ENCODE peak calls at places on chromosome 12, in four cellular contexts. X is choroid plexus epithelial cell, U is fibroblast of mammary gland, K is right cardiac atrium. L is an unnamed sample.

GRCh38 chr12:131900397-131900796 is 6.0 kb downstream of the ULK1 start:
- DNase-seq in K (peak; percentile 36), U (no peak), X (no peak), L (no peak)

GRCh38 chr12:22046090-22046967 is at the start of gene CMAS:
- DNase-seq in K (peak; percentile 92), X (peak; percentile 70), U (peak; percentile 63), L (peak; percentile 16)

GRCh38 chr12:91523831-91524230 is 341.2 kb upstream of the DCN start:
- DNase-seq in U (no peak), K (no peak), X (no peak), L (no peak)

GRCh38 chr12:64691227-64691792 is 67.9 kb downstream of the GNS start:
- DNase-seq in U (no peak), K (no peak), X (no peak), L (no peak)

GRCh38 chr12:79441534-79441933 is 249.2 kb downstream of the PAWR start:
- DNase-seq in U (no peak), K (no peak), X (peak; percentile 56), L (no peak)

GRCh38 chr12:31005944-31006361 is 67.7 kb upstream of the DDX11 start:
- DNase-seq in U (peak; percentile 51), X (peak; percentile 13), K (no peak), L (peak; percentile 29)

GRCh38 chr12:54389139-54389508 is 4.6 kb upstream of the ZNF385A start:
- DNase-seq in K (no peak), X (no peak), U (no peak), L (no peak)

GRCh38 chr12:93048646-93049045 is 119.6 kb upstream of the EEA1 start:
- DNase-seq in U (no peak), K (no peak), X (no peak), L (no peak)

GRCh38 chr12:46522141-46522540 is 149.6 kb upstream of the SLC38A2 start:
- DNase-seq in K (no peak), U (peak; percentile 34), X (no peak), L (no peak)

GRCh38 chr12:53220857-53221202 is 11.2 kb downstream of the RARG start:
- DNase-seq in X (peak; percentile 97), K (peak; percentile 98), U (peak; percentile 89), L (peak; percentile 64)

GRCh38 chr12:71840226-71840847 is 778 bp downstream of the TBC1D15 start:
- DNase-seq in X (peak; percentile 77), U (peak; percentile 93), K (no peak), L (peak; percentile 22)

GRCh38 chr12:98238513-98238912 is 276.9 kb upstream of the TMPO start:
- DNase-seq in K (no peak), X (peak; percentile 5), U (peak; percentile 90), L (no peak)

GRCh38 chr12:70246580-70246979 is 3.3 kb downstream of the CNOT2 start:
- DNase-seq in U (peak; percentile 31), K (no peak), X (peak; percentile 50), L (no peak)

GRCh38 chr12:119181202-119181601 is 2.5 kb downstream of the HSPB8 start:
- DNase-seq in X (no peak), U (no peak), K (no peak), L (no peak)
- H3K4me3 ChIP-seq in X (peak overlapping the region; percentile 11), U (no peak overlapping the region), K (peak overlapping the region; percentile 56), L (peak overlapping the region; percentile 67)

DNA sequence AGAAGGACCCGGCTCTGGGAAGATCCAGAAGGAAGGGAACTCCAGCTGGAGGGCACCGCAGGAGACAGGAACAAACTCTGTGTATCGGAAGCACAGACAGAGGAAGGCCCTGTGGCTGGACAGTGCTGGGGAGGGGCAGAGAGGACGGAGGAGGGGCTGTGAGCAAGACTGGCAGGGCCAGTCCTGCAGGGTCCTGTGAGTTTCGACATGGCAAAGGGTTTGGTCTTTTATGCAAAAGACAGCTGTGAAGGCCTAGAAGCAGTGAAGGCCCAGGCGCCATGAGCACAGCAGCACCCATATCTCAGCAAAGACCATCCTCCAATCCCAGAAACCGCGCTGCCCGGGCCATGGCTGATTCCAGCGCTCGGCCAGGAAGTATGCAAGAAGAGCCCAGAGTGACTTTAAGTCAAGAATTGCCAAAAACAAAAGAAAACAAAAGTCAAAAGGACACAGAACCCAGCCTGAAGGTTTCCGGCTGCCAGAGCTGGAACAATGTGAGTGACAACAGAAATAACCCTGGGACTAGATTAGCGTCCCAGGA is 126.5 kb downstream of the NCOR2 start:
- DNase-seq in X (peak; percentile 33), U (no peak), K (peak; percentile 80), L (no peak)
- H3K4me3 ChIP-seq in X (no peak overlapping the region), U (no peak overlapping the region), K (no peak overlapping the region), L (no peak overlapping the region)

GRCh38 chr12:5267603-5268423 is 164.1 kb upstream of the NTF3 start:
- DNase-seq in K (no peak), U (no peak), X (no peak), L (no peak)
- H3K4me3 ChIP-seq in K (no peak overlapping the region), U (no peak overlapping the region), X (no peak overlapping the region), L (no peak overlapping the region)

GRCh38 chr12:128801879-128802391 is 21.8 kb downstream of the SLC15A4 start:
- DNase-seq in K (no peak), X (peak; percentile 77), U (peak; percentile 50), L (peak; percentile 43)
- H3K4me3 ChIP-seq in K (no peak overlapping the region), X (no peak overlapping the region), U (no peak overlapping the region), L (no peak overlapping the region)

GRCh38 chr12:6269986-6270385 is 40.5 kb upstream of the PLEKHG6 start:
- DNase-seq in X (no peak), U (no peak), K (no peak), L (no peak)

GRCh38 chr12:6267007-6267721 is 43.3 kb upstream of the PLEKHG6 start:
- DNase-seq in K (no peak), U (peak; percentile 45), X (no peak), L (no peak)

GRCh38 chr12:6271281-6271680 is 39.2 kb upstream of the PLEKHG6 start:
- DNase-seq in K (no peak), X (no peak), U (no peak), L (no peak)

GRCh38 chr12:6266431-6267006 is 44.0 kb upstream of the PLEKHG6 start:
- DNase-seq in U (no peak), K (no peak), X (no peak), L (no peak)

DNA sequence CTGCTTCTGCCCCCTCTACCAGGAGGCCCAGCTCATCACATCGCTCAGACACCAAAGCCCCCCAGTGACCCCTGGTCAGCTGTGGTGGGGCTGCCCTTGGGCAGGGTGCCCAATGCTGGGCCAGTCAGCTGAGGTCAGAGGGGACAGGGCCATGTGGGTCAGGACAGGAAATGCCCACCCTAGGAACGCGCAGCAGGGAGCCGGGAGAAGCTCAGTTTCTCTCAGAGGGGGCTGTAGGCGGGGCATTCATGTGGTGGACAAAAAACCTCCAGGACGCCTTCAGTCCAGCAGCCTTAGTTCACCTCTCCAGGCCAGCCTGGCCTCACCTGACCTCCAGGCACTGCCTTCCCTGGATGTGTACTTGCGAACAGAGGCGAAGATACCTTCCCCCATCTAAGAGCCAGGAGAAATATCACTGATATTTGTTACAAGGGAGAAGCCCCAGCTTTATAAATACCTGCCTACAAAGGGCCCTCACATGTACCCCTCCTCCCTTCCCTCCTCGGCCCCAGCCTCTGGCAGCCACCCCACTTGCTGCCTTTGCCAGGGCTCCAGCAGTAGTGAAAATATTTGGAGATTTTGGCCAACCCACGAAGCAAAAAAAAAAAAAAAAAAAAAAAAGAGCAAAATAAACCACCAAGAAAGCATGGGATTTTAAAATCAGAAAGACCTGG is 41.9 kb upstream of the PLEKHG6 start:
- DNase-seq in K (peak; percentile 76), X (no peak), U (no peak), L (no peak)
- H3K4me3 ChIP-seq in K (no peak overlapping the region), X (no peak overlapping the region), U (no peak overlapping the region), L (no peak overlapping the region)